ENCODE peak calls at places on chromosomes 4 and X, in four cellular contexts. R is PC-3, U is K562, L is adipocyte. G is an unnamed sample.

GRCh38 chr4:30821891-30822612 is 101.9 kb downstream of the PCDH7 start:
- DNase-seq in R (peak; percentile 19), U (no peak), L (peak; percentile 51), G (no peak)

GRCh38 chrX:115047715-115048114 is 30.3 kb upstream of the IL13RA2 start:
- DNase-seq in R (no peak), U (no peak), L (peak; percentile 20), G (no peak)

GRCh38 chr4:142959156-142959555 is 113.1 kb upstream of the INPP4B start:
- DNase-seq in R (no peak), U (no peak), L (peak; percentile 55), G (no peak)

GRCh38 chrX:10633722-10634121 is 13.3 kb upstream of the MID1 start:
- DNase-seq in R (peak; percentile 90), U (no peak), L (peak; percentile 77), G (no peak)

GRCh38 chr4:41258783-41259182 is 2.1 kb downstream of the UCHL1 start:
- DNase-seq in R (peak; percentile 69), U (no peak), L (peak; percentile 85), G (peak; percentile 70)

GRCh38 chr4:54384563-54384962 is 155.5 kb downstream of the PDGFRA start:
- DNase-seq in R (peak; percentile 56), U (no peak), L (peak; percentile 50), G (peak; percentile 55)

GRCh38 chrX:77160301-77160700 is 286.9 kb upstream of the FGF16 start:
- DNase-seq in R (peak; percentile 13), U (no peak), L (no peak), G (peak; percentile 85)

GRCh38 chrX:45622538-45622937 is 421.9 kb upstream of the DIPK2B start:
- DNase-seq in R (peak; percentile 9), U (no peak), L (peak; percentile 21), G (no peak)

GRCh38 chr4:188780686-188781085 is 641.4 kb downstream of the TRIML1 start:
- DNase-seq in R (peak; percentile 27), U (no peak), L (no peak), G (no peak)

GRCh38 chr4:78299565-78299972 is 242.4 kb downstream of the FRAS1 start:
- DNase-seq in R (no peak), U (no peak), L (peak; percentile 52), G (no peak)

GRCh38 chr4:95839891-95840290 is at the start of gene PDHA2:
- DNase-seq in R (no peak), U (no peak), L (no peak), G (no peak)

GRCh38 chr4:95044204-95044848 is 286.6 kb downstream of the BMPR1B start:
- DNase-seq in R (no peak), U (no peak), L (no peak), G (no peak)

GRCh38 chr4:121397941-121398601 is 17.3 kb upstream of the QRFPR start:
- DNase-seq in R (no peak), U (no peak), L (no peak), G (no peak)

GRCh38 chr4:174284181-174284886 is 623 bp downstream of the CEP44 start:
- DNase-seq in R (peak; percentile 61), U (no peak), L (peak; percentile 76), G (no peak)

GRCh38 chrX:39990388-39990787 is 107.4 kb downstream of the BCOR start:
- DNase-seq in R (no peak), U (no peak), L (no peak), G (no peak)

GRCh38 chrX:74246524-74246923 is 57.5 kb upstream of the ZCCHC13 start:
- DNase-seq in R (peak; percentile 56), U (no peak), L (peak; percentile 53), G (no peak)

GRCh38 chrX:132043977-132044376 is 20.9 kb downstream of the STK26 start:
- DNase-seq in R (no peak), U (no peak), L (no peak), G (no peak)

GRCh38 chr4:167578906-167579305 is 344.6 kb upstream of the SPOCK3 start:
- DNase-seq in R (peak; percentile 29), U (no peak), L (no peak), G (no peak)

GRCh38 chrX:7346021-7346420 is 198.1 kb upstream of the PUDP start:
- DNase-seq in R (peak; percentile 14), U (no peak), L (peak; percentile 48), G (no peak)

GRCh38 chr4:171432536-171432935 is 380.7 kb upstream of the GALNTL6 start:
- DNase-seq in R (no peak), U (no peak), L (no peak), G (no peak)

GRCh38 chr4:4334798-4335520 is 44.9 kb downstream of the ZBTB49 start:
- DNase-seq in R (peak; percentile 71), U (peak; percentile 59), L (peak; percentile 67), G (peak; percentile 92)

GRCh38 chrX:485368-485767 is 98.7 kb upstream of the PPP2R3B start:
- DNase-seq in R (no peak), U (no peak), L (no peak), G (no peak)

GRCh38 chr4:8747896-8748575 is 123.6 kb downstream of the HMX1 start:
- DNase-seq in R (no peak), U (no peak), L (no peak), G (peak; percentile 33)

DNA sequence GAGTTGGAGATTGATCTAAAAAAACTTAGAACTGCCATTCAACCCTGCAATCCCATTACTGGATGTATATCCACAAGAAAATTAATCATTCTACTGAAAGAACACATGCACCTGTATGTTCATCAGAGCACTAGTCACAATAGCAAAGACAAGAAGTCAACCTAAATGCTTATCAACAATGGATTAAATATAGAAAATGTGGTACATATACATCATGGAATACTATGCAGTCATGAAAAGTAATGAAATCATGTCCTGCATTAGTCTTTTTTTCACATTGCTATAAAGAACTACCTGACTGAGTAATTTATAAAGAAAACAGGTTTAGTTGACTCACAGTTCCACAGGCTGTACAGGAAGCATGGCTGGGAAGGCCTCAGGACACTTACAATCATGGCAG is 850.5 kb downstream of the TECRL start:
- DNase-seq in R (no peak), U (no peak), L (no peak), G (no peak)
- H3K9ac ChIP-seq in R (no peak overlapping the region), U (no peak overlapping the region), L (no peak overlapping the region), G (no peak overlapping the region)

GRCh38 chr4:108140328-108140727 is 28.4 kb downstream of the LEF1 start:
- DNase-seq in R (no peak), U (no peak), L (no peak), G (no peak)
- H3K4me3 ChIP-seq in R (no peak overlapping the region), U (no peak overlapping the region), L (no peak overlapping the region), G (no peak overlapping the region)

DNA sequence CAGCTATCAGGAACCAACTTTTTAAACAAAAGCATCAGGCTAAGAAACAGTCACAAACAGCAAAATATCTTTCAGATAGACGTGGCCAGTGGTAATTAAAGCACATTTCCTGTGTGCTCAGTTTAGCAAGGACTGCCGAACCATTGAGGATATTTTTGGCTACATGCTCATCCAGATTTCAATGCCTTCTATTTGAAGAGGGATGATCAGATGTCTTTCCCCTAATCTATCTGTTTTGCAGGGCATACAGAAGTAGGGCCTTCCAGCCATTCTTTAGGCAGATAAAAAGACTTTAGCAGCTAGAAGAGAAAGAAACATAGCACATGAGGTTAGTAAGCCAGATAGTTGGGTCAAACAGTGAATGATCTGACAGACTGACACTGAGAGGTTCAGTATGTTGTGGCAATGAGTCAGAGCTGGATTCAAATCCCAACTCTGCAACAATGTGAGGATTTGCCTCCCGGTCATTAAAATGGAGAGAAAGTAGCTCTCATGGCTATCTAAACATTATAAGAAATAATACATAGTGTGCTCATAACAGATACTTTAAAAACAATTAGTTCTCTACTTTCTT is 100.0 kb upstream of the PRKG2 start:
- DNase-seq in R (peak; percentile 5), U (no peak), L (peak; percentile 41), G (no peak)
- H3K9ac ChIP-seq in R (no peak overlapping the region), U (no peak overlapping the region), L (peak overlapping the region; percentile 11), G (no peak overlapping the region)

GRCh38 chrX:20218809-20219505 is 47.8 kb downstream of the RPS6KA3 start:
- DNase-seq in R (no peak), U (peak; percentile 11), L (no peak), G (no peak)

GRCh38 chrX:20221902-20222301 is 44.8 kb downstream of the RPS6KA3 start:
- DNase-seq in R (peak; percentile 47), U (peak; percentile 6), L (peak; percentile 42), G (no peak)

GRCh38 chrX:20217279-20217678 is 49.4 kb downstream of the RPS6KA3 start:
- DNase-seq in R (peak; percentile 84), U (no peak), L (peak; percentile 74), G (no peak)

GRCh38 chrX:20215565-20215964 is 51.1 kb downstream of the RPS6KA3 start:
- DNase-seq in R (no peak), U (no peak), L (no peak), G (no peak)

GRCh38 chrX:20217906-20218305 is 48.8 kb downstream of the RPS6KA3 start:
- DNase-seq in R (no peak), U (no peak), L (no peak), G (no peak)
- H3K4me3 ChIP-seq in R (no peak overlapping the region), U (no peak overlapping the region), L (no peak overlapping the region), G (no peak overlapping the region)

GRCh38 chr4:84585276-84585675 is 2.3 kb downstream of the CDS1 start:
- DNase-seq in R (no peak), U (no peak), L (no peak), G (no peak)

GRCh38 chr4:84582302-84582987 is 482 bp upstream of the CDS1 start:
- DNase-seq in R (peak; percentile 91), U (peak; percentile 96), L (peak; percentile 75), G (peak; percentile 100)

GRCh38 chr4:84579410-84579791 is 3.5 kb upstream of the CDS1 start:
- DNase-seq in R (no peak), U (no peak), L (no peak), G (peak; percentile 84)

GRCh38 chr4:84582988-84583870 is at the start of gene CDS1:
- DNase-seq in R (peak; percentile 46), U (peak; percentile 16), L (peak; percentile 39), G (peak; percentile 85)

DNA sequence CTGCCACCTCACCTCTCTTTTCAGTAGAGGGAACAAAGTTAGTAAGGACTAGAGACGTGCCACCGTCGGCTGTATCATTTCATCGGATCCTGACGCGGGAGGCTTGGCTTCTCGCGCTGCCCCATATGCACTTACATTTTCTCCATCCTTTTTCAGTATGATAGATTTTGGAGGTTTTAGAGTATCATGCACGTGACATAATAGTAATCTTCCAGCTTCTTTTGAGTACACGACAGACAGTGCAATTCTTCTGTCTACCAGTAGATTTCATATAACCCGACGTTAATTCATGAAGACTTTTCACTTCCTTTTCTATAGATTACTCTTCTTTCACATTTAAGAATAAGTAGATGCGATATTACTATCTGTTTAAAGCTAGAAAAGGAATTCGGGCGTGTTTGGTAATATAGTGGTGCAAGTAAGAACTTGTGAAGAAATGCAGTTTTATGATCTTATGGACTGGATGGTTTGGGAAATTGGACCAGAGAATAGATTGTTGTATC is 995 bp downstream of the CDS1 start:
- DNase-seq in R (no peak), U (peak; percentile 11), L (peak; percentile 16), G (no peak)
- H3K9ac ChIP-seq in R (peak overlapping the region; percentile 81), U (no peak overlapping the region), L (no peak overlapping the region), G (peak overlapping the region; percentile 73)

DNA sequence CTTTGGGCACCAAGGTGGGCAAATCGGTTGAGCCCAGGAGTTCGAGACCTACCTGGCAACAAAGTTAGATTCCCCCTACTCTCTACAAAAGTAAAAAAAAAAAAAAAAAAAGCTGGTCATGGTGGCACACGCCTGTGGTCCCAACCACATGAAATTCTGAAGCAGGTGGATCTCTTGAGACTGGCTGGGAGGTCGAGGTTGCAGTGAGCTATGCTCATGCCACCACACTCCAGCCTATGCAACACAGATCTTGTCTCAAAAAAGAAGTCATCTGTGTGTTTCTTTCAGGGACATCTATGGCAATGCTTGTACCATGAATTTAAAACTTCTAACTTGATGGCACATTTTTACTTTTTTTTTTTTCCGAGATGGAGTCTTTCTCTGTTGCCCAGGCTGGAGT is 55.3 kb downstream of the UGT2A2 start:
- DNase-seq in R (no peak), U (no peak), L (no peak), G (no peak)
- H3K4me3 ChIP-seq in R (no peak overlapping the region), U (no peak overlapping the region), L (no peak overlapping the region), G (no peak overlapping the region)

G was measured in endodermal cell.